ENCODE peak calls at places on chromosomes 4 and X, in four cellular contexts. One of them, this sample, is unnamed.

GRCh38 chr4:7389101-7389701 is 45.5 kb downstream of the PSAPL1 start:
- DNase-seq in effector CD4-positive, alpha-beta T cell: no peak
- DNase-seq in SW 1271: no peak
- DNase-seq in T-helper 2 cell: no peak
- DNase-seq in this sample: no peak

GRCh38 chr4:101332424-101332823 is 14.9 kb downstream of the PPP3CA start:
- DNase-seq in effector CD4-positive, alpha-beta T cell: no peak
- DNase-seq in SW 1271: no peak
- DNase-seq in T-helper 2 cell: no peak
- DNase-seq in this sample: no peak

GRCh38 chrX:101550825-101551767 is 749 bp downstream of the ARMCX1 start:
- DNase-seq in effector CD4-positive, alpha-beta T cell: no peak
- DNase-seq in SW 1271: no peak
- DNase-seq in T-helper 2 cell: no peak
- DNase-seq in this sample: peak

GRCh38 chrX:107574054-107574683 is 54.1 kb upstream of the PRPS1 start:
- DNase-seq in effector CD4-positive, alpha-beta T cell: no peak
- DNase-seq in SW 1271: no peak
- DNase-seq in T-helper 2 cell: no peak
- DNase-seq in this sample: no peak

GRCh38 chrX:34629572-34629971 is 27.5 kb downstream of the TMEM47 start:
- DNase-seq in effector CD4-positive, alpha-beta T cell: no peak
- DNase-seq in SW 1271: no peak
- DNase-seq in T-helper 2 cell: no peak
- DNase-seq in this sample: no peak

GRCh38 chr4:4415107-4415805 is 28.4 kb downstream of the NSG1 start:
- DNase-seq in effector CD4-positive, alpha-beta T cell: no peak
- DNase-seq in SW 1271: no peak
- DNase-seq in T-helper 2 cell: no peak
- DNase-seq in this sample: no peak

GRCh38 chr4:127140306-127140705 is 492.5 kb upstream of the INTU start:
- DNase-seq in effector CD4-positive, alpha-beta T cell: no peak
- DNase-seq in SW 1271: no peak
- DNase-seq in T-helper 2 cell: no peak
- DNase-seq in this sample: no peak

GRCh38 chr4:129999156-129999555 is 903.2 kb downstream of the C4orf33 start:
- DNase-seq in effector CD4-positive, alpha-beta T cell: no peak
- DNase-seq in SW 1271: no peak
- DNase-seq in T-helper 2 cell: no peak
- DNase-seq in this sample: no peak

GRCh38 chr4:185068837-185069236 is 50.5 kb downstream of the HELT start:
- DNase-seq in effector CD4-positive, alpha-beta T cell: no peak
- DNase-seq in SW 1271: no peak
- DNase-seq in T-helper 2 cell: no peak
- DNase-seq in this sample: peak

GRCh38 chr4:6986067-6986780 is 56.9 kb upstream of the TADA2B start:
- DNase-seq in effector CD4-positive, alpha-beta T cell: no peak
- DNase-seq in SW 1271: peak
- DNase-seq in T-helper 2 cell: no peak
- DNase-seq in this sample: peak

GRCh38 chr4:11912886-11913285 is 484.2 kb upstream of the HS3ST1 start:
- DNase-seq in effector CD4-positive, alpha-beta T cell: no peak
- DNase-seq in SW 1271: no peak
- DNase-seq in T-helper 2 cell: no peak
- DNase-seq in this sample: no peak

GRCh38 chr4:95059630-95060029 is 301.9 kb downstream of the BMPR1B start:
- DNase-seq in effector CD4-positive, alpha-beta T cell: no peak
- DNase-seq in SW 1271: no peak
- DNase-seq in T-helper 2 cell: no peak
- DNase-seq in this sample: no peak

GRCh38 chr4:77619408-77619807 is 13.8 kb downstream of the CXCL13 start:
- DNase-seq in effector CD4-positive, alpha-beta T cell: no peak
- DNase-seq in SW 1271: no peak
- DNase-seq in T-helper 2 cell: no peak
- DNase-seq in this sample: no peak

GRCh38 chr4:25888781-25889180 is 25.2 kb upstream of the SMIM20 start:
- DNase-seq in effector CD4-positive, alpha-beta T cell: no peak
- DNase-seq in SW 1271: no peak
- DNase-seq in T-helper 2 cell: no peak
- DNase-seq in this sample: no peak

GRCh38 chr4:86855572-86855971 is 6.4 kb upstream of the SLC10A6 start:
- DNase-seq in effector CD4-positive, alpha-beta T cell: no peak
- DNase-seq in SW 1271: no peak
- DNase-seq in T-helper 2 cell: no peak
- DNase-seq in this sample: no peak

GRCh38 chrX:34778961-34779360 is 121.9 kb upstream of the TMEM47 start:
- DNase-seq in effector CD4-positive, alpha-beta T cell: no peak
- DNase-seq in SW 1271: no peak
- DNase-seq in T-helper 2 cell: no peak
- DNase-seq in this sample: no peak

GRCh38 chr4:124868495-124868894 is 156.0 kb upstream of the ANKRD50 start:
- DNase-seq in effector CD4-positive, alpha-beta T cell: no peak
- DNase-seq in SW 1271: no peak
- DNase-seq in T-helper 2 cell: no peak
- DNase-seq in this sample: no peak

GRCh38 chr4:990746-991367 is 2.3 kb downstream of the SLC26A1 start:
- DNase-seq in effector CD4-positive, alpha-beta T cell: no peak
- DNase-seq in SW 1271: no peak
- DNase-seq in T-helper 2 cell: no peak
- DNase-seq in this sample: no peak

GRCh38 chr4:133062851-133063250 is 86.2 kb upstream of the PCDH10 start:
- DNase-seq in effector CD4-positive, alpha-beta T cell: no peak
- DNase-seq in SW 1271: no peak
- DNase-seq in T-helper 2 cell: no peak
- DNase-seq in this sample: no peak

GRCh38 chr4:23060776-23061175 is 368.0 kb downstream of the GBA3 start:
- DNase-seq in effector CD4-positive, alpha-beta T cell: no peak
- DNase-seq in SW 1271: no peak
- DNase-seq in T-helper 2 cell: no peak
- DNase-seq in this sample: no peak

GRCh38 chr4:158541506-158541905 is 19.8 kb downstream of the RXFP1 start:
- DNase-seq in effector CD4-positive, alpha-beta T cell: no peak
- DNase-seq in SW 1271: no peak
- DNase-seq in T-helper 2 cell: no peak
- DNase-seq in this sample: no peak

GRCh38 chr4:27024807-27025206 is 164.2 kb downstream of the STIM2 start:
- DNase-seq in effector CD4-positive, alpha-beta T cell: no peak
- DNase-seq in SW 1271: no peak
- DNase-seq in T-helper 2 cell: no peak
- DNase-seq in this sample: peak

GRCh38 chrX:44975666-44976263 is 102.8 kb downstream of the KDM6A start:
- DNase-seq in effector CD4-positive, alpha-beta T cell: no peak
- DNase-seq in SW 1271: no peak
- DNase-seq in T-helper 2 cell: no peak
- DNase-seq in this sample: no peak

GRCh38 chr4:26896636-26897035 is 36.0 kb downstream of the STIM2 start:
- DNase-seq in effector CD4-positive, alpha-beta T cell: no peak
- DNase-seq in SW 1271: no peak
- DNase-seq in T-helper 2 cell: no peak
- DNase-seq in this sample: no peak

GRCh38 chrX:12949927-12950656 is 24.8 kb upstream of the TMSB4X start:
- DNase-seq in effector CD4-positive, alpha-beta T cell: peak
- DNase-seq in SW 1271: no peak
- DNase-seq in T-helper 2 cell: peak
- DNase-seq in this sample: no peak

GRCh38 chr4:105520819-105521790 is 31.3 kb upstream of the ARHGEF38 start:
- DNase-seq in effector CD4-positive, alpha-beta T cell: no peak
- DNase-seq in SW 1271: peak
- DNase-seq in T-helper 2 cell: no peak
- DNase-seq in this sample: peak

GRCh38 chr4:1371151-1371830 is 24.3 kb downstream of the UVSSA start:
- DNase-seq in effector CD4-positive, alpha-beta T cell: no peak
- DNase-seq in SW 1271: no peak
- DNase-seq in T-helper 2 cell: no peak
- DNase-seq in this sample: no peak

GRCh38 chr4:89400408-89401035 is 92.9 kb upstream of the GPRIN3 start:
- DNase-seq in effector CD4-positive, alpha-beta T cell: no peak
- DNase-seq in SW 1271: no peak
- DNase-seq in T-helper 2 cell: no peak
- DNase-seq in this sample: no peak

GRCh38 chrX:53440631-53441517 is 6.7 kb upstream of the HSD17B10 start:
- DNase-seq in effector CD4-positive, alpha-beta T cell: no peak
- DNase-seq in SW 1271: no peak
- DNase-seq in T-helper 2 cell: no peak
- DNase-seq in this sample: peak

GRCh38 chr4:3440979-3441500 is 728 bp upstream of the HGFAC start:
- DNase-seq in effector CD4-positive, alpha-beta T cell: no peak
- DNase-seq in SW 1271: no peak
- DNase-seq in T-helper 2 cell: no peak
- DNase-seq in this sample: peak

GRCh38 chr4:32909722-32910121 is 2189.6 kb downstream of the PCDH7 start:
- DNase-seq in effector CD4-positive, alpha-beta T cell: no peak
- DNase-seq in SW 1271: no peak
- DNase-seq in T-helper 2 cell: no peak
- DNase-seq in this sample: no peak

GRCh38 chr4:165345663-165346417 is 18.4 kb downstream of the MSMO1 start:
- DNase-seq in effector CD4-positive, alpha-beta T cell: no peak
- DNase-seq in SW 1271: no peak
- DNase-seq in T-helper 2 cell: no peak
- DNase-seq in this sample: no peak

GRCh38 chr4:2287594-2287915 is 25.6 kb upstream of the MXD4 start:
- DNase-seq in effector CD4-positive, alpha-beta T cell: no peak
- DNase-seq in SW 1271: no peak
- DNase-seq in T-helper 2 cell: no peak
- DNase-seq in this sample: no peak

GRCh38 chr4:174631901-174632758 is 109.8 kb upstream of the HPGD start:
- DNase-seq in effector CD4-positive, alpha-beta T cell: no peak
- DNase-seq in SW 1271: peak
- DNase-seq in T-helper 2 cell: no peak
- DNase-seq in this sample: peak

GRCh38 chr4:78155616-78156105 is 98.5 kb downstream of the FRAS1 start:
- DNase-seq in effector CD4-positive, alpha-beta T cell: no peak
- DNase-seq in SW 1271: no peak
- DNase-seq in T-helper 2 cell: no peak
- DNase-seq in this sample: no peak

GRCh38 chr4:159101983-159102622 is 776 bp upstream of the RAPGEF2 start:
- DNase-seq in effector CD4-positive, alpha-beta T cell: no peak
- DNase-seq in SW 1271: no peak
- DNase-seq in T-helper 2 cell: no peak
- DNase-seq in this sample: peak

GRCh38 chr4:150355858-150356455 is 226.0 kb upstream of the MAB21L2 start:
- DNase-seq in effector CD4-positive, alpha-beta T cell: no peak
- DNase-seq in SW 1271: no peak
- DNase-seq in T-helper 2 cell: no peak
- DNase-seq in this sample: no peak

This sample was measured in H7.